ENCODE peak calls at places on chromosome 1, in seven cellular contexts. C is kidney epithelial cell, V is brain microvascular endothelial cell, X is keratinocyte, D is AG04450, M is PC-3, H is HCT116. B is an unnamed sample.
A peak's percentile ranks its signal among the peaks of the same experiment; 100 is the strongest.

GRCh38 chr1:13593511-13594131 is 10.0 kb downstream of the PDPN start:
- DNase-seq in M (peak; percentile 43), X (no peak), D (no peak), V (peak; percentile 6), H (no peak), C (peak; percentile 73), B (peak; percentile 20)

GRCh38 chr1:223487514-223488259 is 94.5 kb downstream of the CCDC185 start:
- DNase-seq in D (no peak), H (no peak), V (no peak), X (no peak), C (no peak), M (no peak), B (no peak)

GRCh38 chr1:162191396-162192322 is 122.2 kb downstream of the NOS1AP start:
- DNase-seq in C (no peak), V (no peak), M (peak; percentile 52), D (no peak), X (no peak), H (no peak), B (no peak)

GRCh38 chr1:3283849-3284248 is 170.6 kb upstream of the ARHGEF16 start:
- DNase-seq in C (no peak), D (no peak), M (peak; percentile 20), H (no peak), X (no peak), V (no peak), B (no peak)

GRCh38 chr1:101043776-101044175 is 18.2 kb upstream of the DPH5 start:
- DNase-seq in M (peak; percentile 25), C (peak; percentile 31), X (no peak), H (no peak), V (peak; percentile 29), D (no peak), B (no peak)

GRCh38 chr1:30372792-30373433 is 350.5 kb downstream of the MATN1 start:
- DNase-seq in C (no peak), X (no peak), M (no peak), V (no peak), H (no peak), D (no peak), B (no peak)

GRCh38 chr1:12177156-12177998 is 10.6 kb downstream of the TNFRSF1B start:
- DNase-seq in H (no peak), M (no peak), X (no peak), V (no peak), C (no peak), D (no peak), B (no peak)

GRCh38 chr1:34361121-34361520 is 184.4 kb downstream of the C1orf94 start:
- DNase-seq in X (no peak), D (no peak), C (no peak), H (no peak), V (no peak), M (no peak), B (no peak)

GRCh38 chr1:211126622-211127021 is 7.3 kb downstream of the KCNH1 start:
- DNase-seq in M (no peak), V (no peak), C (no peak), X (no peak), D (no peak), H (no peak), B (no peak)

GRCh38 chr1:240363315-240363714 is 248.6 kb downstream of the GREM2 start:
- DNase-seq in C (no peak), X (no peak), M (no peak), H (no peak), D (no peak), V (no peak), B (no peak)

GRCh38 chr1:17438977-17439249 is 564 bp downstream of the RCC2 start:
- DNase-seq in C (no peak), V (no peak), H (no peak), M (no peak), X (no peak), D (no peak), B (no peak)

GRCh38 chr1:37471345-37472231 is 2.8 kb upstream of the ZC3H12A start:
- DNase-seq in M (peak; percentile 82), H (peak; percentile 66), C (peak; percentile 84), D (peak; percentile 67), V (peak; percentile 91), X (peak; percentile 78), B (no peak)

GRCh38 chr1:234855851-234856250 is 245.9 kb upstream of the IRF2BP2 start:
- DNase-seq in V (no peak), M (no peak), D (no peak), C (no peak), H (no peak), X (no peak), B (no peak)

GRCh38 chr1:19033926-19034680 is 77.6 kb upstream of the IFFO2 start:
- DNase-seq in V (no peak), D (no peak), M (peak; percentile 97), C (no peak), X (peak; percentile 90), H (no peak), B (no peak)

GRCh38 chr1:208243522-208243850 is 698 bp downstream of the PLXNA2 start:
- DNase-seq in M (peak; percentile 22), D (no peak), H (no peak), C (no peak), X (no peak), V (no peak), B (no peak)

GRCh38 chr1:167066333-167067122 is 23.6 kb downstream of the GPA33 start:
- DNase-seq in X (no peak), C (no peak), H (peak; percentile 35), D (no peak), M (peak; percentile 87), V (peak; percentile 49), B (no peak)

DNA sequence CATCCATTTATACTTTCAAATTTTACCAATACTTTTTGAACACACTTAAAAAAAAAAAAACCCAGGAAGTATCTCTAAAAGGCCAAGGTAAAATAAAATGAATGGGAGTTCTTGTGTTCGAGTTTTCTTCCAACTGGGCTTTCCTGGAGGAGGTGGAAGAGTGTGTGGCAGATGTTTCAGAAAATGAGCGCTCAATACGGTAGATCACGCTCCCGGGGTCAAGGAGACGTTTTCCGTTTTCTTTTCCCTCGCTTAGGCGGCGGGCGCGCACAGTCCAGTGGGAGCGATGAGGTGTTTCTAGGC is 520 bp upstream of the UBE4B start:
- DNase-seq in M (no peak), H (no peak), D (no peak), V (no peak), C (no peak), X (no peak), B (no peak)
- H3K4me3 ChIP-seq in M (peak overlapping the region; percentile 72), H (peak overlapping the region; percentile 19), D (peak overlapping the region; percentile 50), V (peak overlapping the region; percentile 46), C (peak overlapping the region; percentile 5), X (no peak overlapping the region), B (peak overlapping the region; percentile 41)

GRCh38 chr1:156420209-156421061 is 51.4 kb downstream of the RHBG start:
- DNase-seq in M (no peak), X (no peak), H (no peak), V (no peak), D (no peak), C (no peak), B (no peak)
- TF ChIP-seq CTCF in M (no peak), X (no peak), H (no peak), V (no peak), D (no peak), C (no peak), B (no peak)

GRCh38 chr1:7293702-7294630 is 477.1 kb upstream of the VAMP3 start:
- DNase-seq in H (no peak), D (no peak), C (no peak), X (no peak), V (no peak), M (no peak), B (no peak)
- H3K4me3 ChIP-seq in H (no peak overlapping the region), D (no peak overlapping the region), C (no peak overlapping the region), X (no peak overlapping the region), V (no peak overlapping the region), M (no peak overlapping the region), B (no peak overlapping the region)

DNA sequence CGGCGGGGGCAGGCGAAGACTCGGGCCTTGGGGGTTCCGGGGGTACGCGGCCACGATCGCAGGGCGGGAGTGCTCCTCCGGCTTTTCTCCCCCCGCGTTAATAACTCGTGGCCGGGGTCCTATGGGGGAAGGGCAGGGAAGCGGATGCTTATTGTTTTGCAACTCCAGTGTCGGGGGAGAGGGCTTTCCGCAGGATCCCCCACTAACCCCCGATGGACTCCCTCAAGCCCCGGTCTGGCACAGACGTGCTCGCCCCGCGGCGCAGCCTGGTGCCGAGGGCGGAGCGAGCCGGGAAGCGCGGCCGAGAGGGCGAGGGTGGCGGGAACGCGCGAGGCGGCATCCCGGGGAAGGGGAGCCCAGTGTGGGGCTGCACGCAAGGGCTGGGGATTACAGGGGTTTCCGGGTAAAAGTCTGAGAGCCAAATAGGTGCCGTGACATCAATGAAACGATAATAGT is 717 bp downstream of the UCK2 start:
- DNase-seq in M (peak; percentile 55), X (no peak), V (no peak), H (no peak), D (no peak), C (no peak), B (no peak)
- TF ChIP-seq CTCF in M (peak; percentile 25), X (no peak), V (no peak), H (no peak), D (peak; percentile 7), C (no peak), B (peak; percentile 21)